ENCODE peak calls at places on chromosomes 4 and X, in eight cellular contexts. T is OCI-LY7, B is A673, X is sigmoid colon, P is endodermal cell, K is PC-3, M is fibroblast of lung, F is substantia nigra. I is an unnamed sample.
A peak's percentile ranks its signal among the peaks of the same experiment; 100 is the strongest.

GRCh38 chr4:15765306-15765705 is 12.8 kb upstream of the CD38 start:
- DNase-seq in F (no peak), T (no peak), K (no peak), P (no peak), B (no peak), X (no peak), M (no peak), I (no peak)

GRCh38 chr4:121062466-121062975 is 9.8 kb downstream of the NDNF start:
- DNase-seq in T (no peak), K (no peak), P (no peak), F (no peak), B (no peak), X (no peak), M (peak; percentile 46), I (no peak)

GRCh38 chr4:26402458-26402857 is 81.6 kb downstream of the RBPJ start:
- DNase-seq in T (peak; percentile 71), M (no peak), X (no peak), P (no peak), K (no peak), F (no peak), B (no peak), I (no peak)

GRCh38 chr4:70613893-70614572 is 14.5 kb upstream of the ENAM start:
- DNase-seq in P (no peak), M (peak; percentile 41), K (no peak), B (no peak), T (peak; percentile 29), X (no peak), F (no peak), I (no peak)

GRCh38 chr4:155523358-155523757 is 143.3 kb upstream of the GUCY1A1 start:
- DNase-seq in P (no peak), B (no peak), F (no peak), X (no peak), T (no peak), K (no peak), M (no peak), I (no peak)

GRCh38 chrX:133254666-133255065 is 36.5 kb upstream of the TFDP3 start:
- DNase-seq in F (no peak), X (no peak), T (no peak), K (peak; percentile 81), P (no peak), M (no peak), B (peak; percentile 22), I (peak; percentile 37)

GRCh38 chr4:40462326-40462725 is 127.2 kb downstream of the CHRNA9 start:
- DNase-seq in B (no peak), F (no peak), T (peak; percentile 53), P (no peak), M (no peak), K (no peak), X (no peak), I (no peak)

GRCh38 chr4:1204828-1205591 is 32.6 kb upstream of the SPON2 start:
- DNase-seq in T (no peak), B (no peak), X (peak; percentile 64), M (no peak), F (no peak), K (no peak), P (peak; percentile 36), I (no peak)

GRCh38 chr4:3414421-3415279 is 27.1 kb upstream of the HGFAC start:
- DNase-seq in X (peak; percentile 59), F (no peak), M (no peak), P (peak; percentile 20), K (no peak), B (no peak), T (no peak), I (no peak)

GRCh38 chr4:127503111-127503510 is 129.6 kb upstream of the INTU start:
- DNase-seq in B (no peak), K (no peak), T (no peak), X (no peak), M (peak; percentile 33), F (no peak), P (no peak), I (no peak)

GRCh38 chr4:87633239-87633638 is 16.8 kb upstream of the DMP1 start:
- DNase-seq in X (no peak), P (no peak), B (peak; percentile 55), T (no peak), F (no peak), M (peak; percentile 67), K (no peak), I (no peak)

GRCh38 chrX:117834076-117834475 is 282.5 kb downstream of the KLHL13 start:
- DNase-seq in F (no peak), X (no peak), M (no peak), T (no peak), K (no peak), P (no peak), B (no peak), I (no peak)

DNA sequence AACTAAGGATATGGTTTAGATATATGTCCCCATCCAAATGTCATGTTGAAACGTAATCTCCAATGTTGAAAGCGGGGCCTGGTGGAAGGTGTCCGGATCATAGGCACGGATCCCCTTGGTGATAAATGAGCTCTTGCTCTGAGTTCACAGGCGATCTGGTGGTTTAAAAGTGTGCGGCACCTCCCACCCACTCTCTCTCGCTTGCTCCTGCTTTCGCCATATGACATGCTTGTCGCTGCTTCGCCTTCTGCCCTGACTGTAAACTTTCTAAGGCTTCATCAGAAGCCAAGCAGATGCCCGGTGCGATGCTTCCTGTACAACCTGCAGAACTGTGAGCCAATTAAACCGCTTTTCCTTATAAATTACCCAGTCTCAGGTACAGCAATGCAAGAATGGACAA is 128.5 kb downstream of the NFKB1 start:
- DNase-seq in T (no peak), M (no peak), B (no peak), X (no peak), P (no peak), F (no peak), K (no peak), I (no peak)
- H3K27ac ChIP-seq in T (no peak overlapping the region), M (no peak overlapping the region), B (no peak overlapping the region), X (no peak overlapping the region), P (no peak overlapping the region), F (no peak overlapping the region), K (peak overlapping the region; percentile 93), I (peak overlapping the region; percentile 58)

GRCh38 chrX:122622800-122623199 is 561.3 kb upstream of the GRIA3 start:
- DNase-seq in X (no peak), T (no peak), K (no peak), F (no peak), B (no peak), P (no peak), M (no peak), I (no peak)

GRCh38 chrX:122626871-122627270 is 557.2 kb upstream of the GRIA3 start:
- DNase-seq in X (no peak), M (no peak), K (peak; percentile 12), B (no peak), T (no peak), P (no peak), F (no peak), I (no peak)

GRCh38 chrX:122625821-122626220 is 558.3 kb upstream of the GRIA3 start:
- DNase-seq in P (no peak), T (no peak), B (no peak), K (peak; percentile 2), M (peak; percentile 47), X (no peak), F (no peak), I (no peak)

GRCh38 chrX:122625239-122625638 is 558.8 kb upstream of the GRIA3 start:
- DNase-seq in B (no peak), M (no peak), P (no peak), K (no peak), X (no peak), F (no peak), T (no peak), I (no peak)
- H3K27ac ChIP-seq in B (no peak overlapping the region), M (no peak overlapping the region), P (no peak overlapping the region), K (no peak overlapping the region), X (no peak overlapping the region), F (no peak overlapping the region), T (no peak overlapping the region), I (peak overlapping the region; percentile 49)

GRCh38 chr4:2363951-2364653 is 54.3 kb downstream of the ZFYVE28 start:
- DNase-seq in F (no peak), M (no peak), X (peak; percentile 56), K (no peak), T (no peak), B (peak; percentile 17), P (peak; percentile 35), I (no peak)

GRCh38 chr4:2363056-2363719 is 55.3 kb downstream of the ZFYVE28 start:
- DNase-seq in M (no peak), X (peak; percentile 36), B (no peak), F (no peak), T (no peak), P (peak; percentile 58), K (no peak), I (no peak)

GRCh38 chr4:2365054-2365912 is 53.2 kb downstream of the ZFYVE28 start:
- DNase-seq in F (no peak), K (peak; percentile 2), P (peak; percentile 44), T (no peak), B (no peak), M (no peak), X (peak; percentile 63), I (no peak)

GRCh38 chr4:2365913-2366210 is 52.6 kb downstream of the ZFYVE28 start:
- DNase-seq in X (peak; percentile 49), K (no peak), F (no peak), T (no peak), P (peak; percentile 31), B (no peak), M (no peak), I (no peak)

DNA sequence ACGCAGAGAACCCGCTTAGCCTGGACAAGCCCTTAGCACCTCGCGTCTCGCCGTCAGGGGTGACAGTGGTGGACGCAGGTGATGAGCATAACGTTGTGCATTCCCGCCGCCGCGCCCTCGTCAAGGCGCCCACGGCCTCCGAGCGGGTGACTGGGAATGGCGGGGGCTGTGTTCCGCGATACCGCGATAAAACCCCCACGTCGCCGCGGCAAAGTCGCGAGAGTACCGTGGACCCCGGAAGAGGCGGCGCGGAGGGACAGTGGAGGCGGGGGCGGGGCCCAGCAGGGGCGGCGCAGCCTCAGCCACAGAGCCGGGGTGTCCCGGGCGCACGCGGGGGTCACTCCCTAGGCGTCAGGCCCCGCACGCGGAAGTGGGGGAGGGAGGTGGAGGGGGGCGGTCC is 53.8 kb downstream of the ZFYVE28 start:
- DNase-seq in M (peak; percentile 51), X (peak; percentile 73), F (no peak), P (peak; percentile 36), B (peak; percentile 56), T (no peak), K (peak; percentile 47), I (no peak)
- H3K27ac ChIP-seq in M (no peak overlapping the region), X (peak overlapping the region; percentile 46), F (peak overlapping the region; percentile 55), P (no peak overlapping the region), B (no peak overlapping the region), T (no peak overlapping the region), K (no peak overlapping the region), I (no peak overlapping the region)

GRCh38 chr4:53913098-53913497 is 151.3 kb downstream of the CHIC2 start:
- DNase-seq in K (no peak), B (no peak), T (no peak), M (no peak), X (no peak), P (no peak), F (no peak), I (no peak)

GRCh38 chr4:53917719-53918118 is 146.7 kb downstream of the CHIC2 start:
- DNase-seq in M (no peak), P (no peak), T (no peak), B (no peak), X (no peak), F (no peak), K (peak; percentile 79), I (peak; percentile 93)

GRCh38 chr4:53916431-53916889 is 147.9 kb downstream of the CHIC2 start:
- DNase-seq in T (no peak), K (peak; percentile 74), B (no peak), F (no peak), P (no peak), X (no peak), M (no peak), I (peak; percentile 74)

GRCh38 chr4:53913771-53914170 is 150.6 kb downstream of the CHIC2 start:
- DNase-seq in F (no peak), M (no peak), T (no peak), X (no peak), K (no peak), B (no peak), P (no peak), I (no peak)

GRCh38 chr4:53914313-53915016 is 149.9 kb downstream of the CHIC2 start:
- DNase-seq in M (peak; percentile 78), B (no peak), K (peak; percentile 99), F (no peak), T (no peak), X (no peak), P (no peak), I (peak; percentile 92)
- H3K27ac ChIP-seq in M (peak overlapping the region; percentile 75), B (no peak overlapping the region), K (peak overlapping the region; percentile 88), F (no peak overlapping the region), T (no peak overlapping the region), X (no peak overlapping the region), P (no peak overlapping the region), I (peak overlapping the region; percentile 91)